ENCODE peak calls at places on chromosomes 4 and X, in four cellular contexts. B is AG10803, O is astrocyte of the spinal cord, N is head of caudate nucleus. S is an unnamed sample.

GRCh38 chr4:99405433-99406115 is 29.6 kb downstream of the ADH7 start:
- DNase-seq in B (peak), O (peak), N (peak), S (peak)

GRCh38 chr4:77268108-77268507 is 111.1 kb downstream of the CCNG2 start:
- DNase-seq in B (no peak), O (no peak), N (no peak), S (no peak)

GRCh38 chr4:16109256-16109655 is 25.4 kb upstream of the PROM1 start:
- DNase-seq in B (no peak), O (no peak), N (no peak), S (no peak)

GRCh38 chr4:98657531-98658286 is 702 bp downstream of the TSPAN5 start:
- DNase-seq in B (peak), O (peak), N (peak), S (peak)

GRCh38 chrX:23919706-23920320 is 12.0 kb downstream of the CXorf58 start:
- DNase-seq in B (peak), O (no peak), N (no peak), S (peak)

GRCh38 chr4:23422878-23423277 is 467.0 kb downstream of the PPARGC1A start:
- DNase-seq in B (no peak), O (peak), N (no peak), S (peak)

GRCh38 chrX:153610834-153611209 is 11.9 kb upstream of the CCNQ start:
- DNase-seq in B (no peak), O (no peak), N (no peak), S (no peak)

GRCh38 chrX:40922307-40922706 is 162.9 kb upstream of the USP9X start:
- DNase-seq in B (peak), O (peak), N (no peak), S (peak)

GRCh38 chr4:7732263-7732662 is 207.4 kb downstream of the AFAP1 start:
- DNase-seq in B (no peak), O (no peak), N (no peak), S (no peak)

GRCh38 chrX:141641138-141641537 is 51.6 kb downstream of the SPANXA2 start:
- DNase-seq in B (no peak), O (no peak), N (no peak), S (no peak)

GRCh38 chrX:10254746-10255145 is 98.0 kb downstream of the CLCN4 start:
- DNase-seq in B (peak), O (no peak), N (peak), S (peak)

GRCh38 chr4:142365386-142365785 is 480.7 kb downstream of the INPP4B start:
- DNase-seq in B (peak), O (peak), N (no peak), S (no peak)

GRCh38 chr4:92304636-92305035 is 870 bp downstream of the GRID2 start:
- DNase-seq in B (no peak), O (peak), N (peak), S (no peak)

GRCh38 chr4:2286904-2287593 is 25.1 kb upstream of the MXD4 start:
- DNase-seq in B (no peak), O (no peak), N (peak), S (no peak)

GRCh38 chrX:123736333-123736921 is 3.6 kb upstream of the THOC2 start:
- DNase-seq in B (peak), O (peak), N (no peak), S (peak)

GRCh38 chrX:42678133-42678532 is 99.8 kb downstream of the PPP1R2C start:
- DNase-seq in B (peak), O (no peak), N (no peak), S (peak)

GRCh38 chrX:123731987-123732678 is 719 bp downstream of the THOC2 start:
- DNase-seq in B (no peak), O (peak), N (peak), S (no peak)

GRCh38 chrX:13797512-13797911 is 19.4 kb downstream of the GPM6B start:
- DNase-seq in B (no peak), O (no peak), N (peak), S (no peak)

GRCh38 chrX:1480082-1480785 is 27.5 kb upstream of the ASMTL start:
- DNase-seq in B (no peak), O (no peak), N (no peak), S (peak)

GRCh38 chrX:47078129-47079043 is at the start of gene RGN:
- DNase-seq in B (peak), O (no peak), N (peak), S (no peak)

GRCh38 chr4:76677571-76678326 is 220.2 kb downstream of the SOWAHB start:
- DNase-seq in B (no peak), O (no peak), N (no peak), S (no peak)

GRCh38 chr4:187424636-187425035 is 570.9 kb upstream of the ZFP42 start:
- DNase-seq in B (peak), O (no peak), N (no peak), S (no peak)

GRCh38 chrX:18099745-18100144 is 120.9 kb downstream of the BEND2 start:
- DNase-seq in B (no peak), O (no peak), N (no peak), S (no peak)

GRCh38 chrX:109374276-109374960 is 107.5 kb downstream of the GUCY2F start:
- DNase-seq in B (no peak), O (peak), N (no peak), S (peak)

GRCh38 chr4:172270421-172270820 is 457.2 kb downstream of the GALNTL6 start:
- DNase-seq in B (no peak), O (no peak), N (no peak), S (peak)

GRCh38 chr4:11746734-11747133 is 318.0 kb upstream of the HS3ST1 start:
- DNase-seq in B (no peak), O (no peak), N (no peak), S (no peak)

GRCh38 chr4:73815145-73815544 is 21.3 kb upstream of the CXCL6 start:
- DNase-seq in B (no peak), O (peak), N (no peak), S (peak)

GRCh38 chr4:17762705-17763104 is 18.7 kb downstream of the FAM184B start:
- DNase-seq in B (peak), O (peak), N (no peak), S (peak)

GRCh38 chrX:75155454-75155829 is 641 bp downstream of the ABCB7 start:
- DNase-seq in B (peak), O (peak), N (no peak), S (peak)

GRCh38 chr4:77355731-77356130 is 198.7 kb downstream of the CCNG2 start:
- DNase-seq in B (no peak), O (no peak), N (no peak), S (peak)

GRCh38 chrX:54530358-54530900 is 410 bp downstream of the GNL3L start:
- DNase-seq in B (peak), O (no peak), N (peak), S (no peak)

GRCh38 chrX:72027024-72027913 is 104.4 kb downstream of the RTL5 start:
- DNase-seq in B (no peak), O (no peak), N (no peak), S (no peak)